ENCODE peak calls at places on chromosome 14, in nine cellular contexts. One of them, this sample, is unnamed.

GRCh38 chr14:69059658-69060648 is 80.9 kb upstream of the ACTN1 start:
- DNase-seq in keratinocyte: no peak
- DNase-seq in astrocyte of the spinal cord: peak
- DNase-seq in heart left ventricle: peak
- DNase-seq in astrocyte: peak
- DNase-seq in mesothelial cell of epicardium: no peak
- DNase-seq in BJ: peak
- DNase-seq in foreskin fibroblast: peak
- DNase-seq in Calu3: no peak
- DNase-seq in this sample: peak

GRCh38 chr14:45120109-45120508 is 14.2 kb downstream of the FKBP3 start:
- DNase-seq in BJ: no peak
- DNase-seq in heart left ventricle: no peak
- DNase-seq in foreskin fibroblast: no peak
- DNase-seq in mesothelial cell of epicardium: no peak
- DNase-seq in astrocyte of the spinal cord: no peak
- DNase-seq in Calu3: no peak
- DNase-seq in keratinocyte: no peak
- DNase-seq in astrocyte: no peak
- DNase-seq in this sample: no peak

GRCh38 chr14:104318558-104319488 is 180.4 kb downstream of the KIF26A start:
- DNase-seq in astrocyte of the spinal cord: no peak
- DNase-seq in keratinocyte: no peak
- DNase-seq in astrocyte: no peak
- DNase-seq in Calu3: no peak
- DNase-seq in heart left ventricle: peak
- DNase-seq in foreskin fibroblast: no peak
- DNase-seq in mesothelial cell of epicardium: no peak
- DNase-seq in BJ: no peak
- DNase-seq in this sample: no peak

GRCh38 chr14:53952533-53952932 is 4.1 kb downstream of the BMP4 start:
- DNase-seq in BJ: no peak
- DNase-seq in Calu3: no peak
- DNase-seq in keratinocyte: no peak
- DNase-seq in mesothelial cell of epicardium: no peak
- DNase-seq in astrocyte of the spinal cord: no peak
- DNase-seq in astrocyte: no peak
- DNase-seq in foreskin fibroblast: peak
- DNase-seq in heart left ventricle: no peak
- DNase-seq in this sample: no peak

GRCh38 chr14:21965042-21965441 is 291.4 kb upstream of the OR4E1 start:
- DNase-seq in foreskin fibroblast: no peak
- DNase-seq in keratinocyte: no peak
- DNase-seq in Calu3: no peak
- DNase-seq in BJ: no peak
- DNase-seq in astrocyte: no peak
- DNase-seq in heart left ventricle: no peak
- DNase-seq in astrocyte of the spinal cord: no peak
- DNase-seq in mesothelial cell of epicardium: no peak
- DNase-seq in this sample: no peak

GRCh38 chr14:91903070-91903469 is 35.7 kb upstream of the TC2N start:
- DNase-seq in astrocyte: no peak
- DNase-seq in keratinocyte: no peak
- DNase-seq in mesothelial cell of epicardium: no peak
- DNase-seq in BJ: no peak
- DNase-seq in astrocyte of the spinal cord: no peak
- DNase-seq in foreskin fibroblast: no peak
- DNase-seq in heart left ventricle: no peak
- DNase-seq in Calu3: no peak
- DNase-seq in this sample: no peak

GRCh38 chr14:99157246-99157645 is 114.8 kb downstream of the BCL11B start:
- DNase-seq in keratinocyte: no peak
- DNase-seq in heart left ventricle: no peak
- DNase-seq in Calu3: no peak
- DNase-seq in astrocyte: no peak
- DNase-seq in mesothelial cell of epicardium: no peak
- DNase-seq in astrocyte of the spinal cord: no peak
- DNase-seq in BJ: no peak
- DNase-seq in foreskin fibroblast: no peak
- DNase-seq in this sample: no peak

GRCh38 chr14:21057803-21058675 is at the start of gene RNASE8:
- DNase-seq in foreskin fibroblast: peak
- DNase-seq in BJ: no peak
- DNase-seq in Calu3: no peak
- DNase-seq in mesothelial cell of epicardium: no peak
- DNase-seq in heart left ventricle: no peak
- DNase-seq in keratinocyte: no peak
- DNase-seq in astrocyte: peak
- DNase-seq in astrocyte of the spinal cord: no peak
- DNase-seq in this sample: no peak

GRCh38 chr14:64293976-64294671 is at the start of gene ESR2:
- DNase-seq in Calu3: peak
- DNase-seq in keratinocyte: no peak
- DNase-seq in astrocyte of the spinal cord: peak
- DNase-seq in astrocyte: peak
- DNase-seq in heart left ventricle: peak
- DNase-seq in foreskin fibroblast: peak
- DNase-seq in mesothelial cell of epicardium: peak
- DNase-seq in BJ: no peak
- DNase-seq in this sample: peak

GRCh38 chr14:98077176-98077575 is 1194.8 kb downstream of the BCL11B start:
- DNase-seq in astrocyte of the spinal cord: no peak
- DNase-seq in astrocyte: no peak
- DNase-seq in foreskin fibroblast: no peak
- DNase-seq in mesothelial cell of epicardium: no peak
- DNase-seq in Calu3: no peak
- DNase-seq in keratinocyte: peak
- DNase-seq in BJ: no peak
- DNase-seq in heart left ventricle: no peak
- DNase-seq in this sample: no peak

GRCh38 chr14:79473676-79474075 is 737.6 kb downstream of the DIO2 start:
- DNase-seq in keratinocyte: no peak
- DNase-seq in Calu3: no peak
- DNase-seq in foreskin fibroblast: no peak
- DNase-seq in astrocyte of the spinal cord: no peak
- DNase-seq in mesothelial cell of epicardium: no peak
- DNase-seq in BJ: no peak
- DNase-seq in astrocyte: no peak
- DNase-seq in heart left ventricle: no peak
- DNase-seq in this sample: no peak

GRCh38 chr14:53683229-53683628 is 273.4 kb downstream of the BMP4 start:
- DNase-seq in astrocyte of the spinal cord: no peak
- DNase-seq in mesothelial cell of epicardium: no peak
- DNase-seq in keratinocyte: no peak
- DNase-seq in heart left ventricle: no peak
- DNase-seq in astrocyte: no peak
- DNase-seq in Calu3: no peak
- DNase-seq in BJ: no peak
- DNase-seq in foreskin fibroblast: peak
- DNase-seq in this sample: no peak

GRCh38 chr14:73718742-73719251 is 4.6 kb upstream of the PNMA1 start:
- DNase-seq in mesothelial cell of epicardium: no peak
- DNase-seq in keratinocyte: no peak
- DNase-seq in heart left ventricle: peak
- DNase-seq in foreskin fibroblast: no peak
- DNase-seq in BJ: no peak
- DNase-seq in astrocyte: no peak
- DNase-seq in astrocyte of the spinal cord: peak
- DNase-seq in Calu3: no peak
- DNase-seq in this sample: no peak

GRCh38 chr14:73717247-73717646 is 3.1 kb upstream of the PNMA1 start:
- DNase-seq in BJ: no peak
- DNase-seq in astrocyte: no peak
- DNase-seq in heart left ventricle: no peak
- DNase-seq in mesothelial cell of epicardium: no peak
- DNase-seq in keratinocyte: no peak
- DNase-seq in astrocyte of the spinal cord: peak
- DNase-seq in Calu3: no peak
- DNase-seq in foreskin fibroblast: peak
- DNase-seq in this sample: no peak

GRCh38 chr14:75328575-75328974 is 49.9 kb downstream of the FOS start:
- DNase-seq in foreskin fibroblast: no peak
- DNase-seq in astrocyte of the spinal cord: no peak
- DNase-seq in Calu3: no peak
- DNase-seq in keratinocyte: no peak
- DNase-seq in astrocyte: no peak
- DNase-seq in mesothelial cell of epicardium: no peak
- DNase-seq in BJ: no peak
- DNase-seq in heart left ventricle: no peak
- DNase-seq in this sample: no peak

GRCh38 chr14:51357250-51357649 is 117.2 kb downstream of the TMX1 start:
- DNase-seq in BJ: no peak
- DNase-seq in astrocyte: peak
- DNase-seq in Calu3: no peak
- DNase-seq in heart left ventricle: no peak
- DNase-seq in astrocyte of the spinal cord: peak
- DNase-seq in keratinocyte: no peak
- DNase-seq in foreskin fibroblast: peak
- DNase-seq in mesothelial cell of epicardium: no peak
- DNase-seq in this sample: peak

GRCh38 chr14:94989946-94990345 is 167.4 kb downstream of the DICER1 start:
- DNase-seq in mesothelial cell of epicardium: no peak
- DNase-seq in heart left ventricle: no peak
- DNase-seq in astrocyte of the spinal cord: no peak
- DNase-seq in astrocyte: no peak
- DNase-seq in BJ: no peak
- DNase-seq in keratinocyte: no peak
- DNase-seq in Calu3: no peak
- DNase-seq in foreskin fibroblast: no peak
- DNase-seq in this sample: no peak

GRCh38 chr14:75959031-75959430 is 22.8 kb downstream of the TGFB3 start:
- DNase-seq in astrocyte: no peak
- DNase-seq in heart left ventricle: no peak
- DNase-seq in foreskin fibroblast: no peak
- DNase-seq in Calu3: no peak
- DNase-seq in mesothelial cell of epicardium: no peak
- DNase-seq in BJ: no peak
- DNase-seq in astrocyte of the spinal cord: no peak
- DNase-seq in keratinocyte: no peak
- DNase-seq in this sample: no peak

GRCh38 chr14:34461334-34462131 is 507 bp downstream of the SPTSSA start:
- DNase-seq in astrocyte: peak
- DNase-seq in Calu3: peak
- DNase-seq in foreskin fibroblast: peak
- DNase-seq in heart left ventricle: peak
- DNase-seq in mesothelial cell of epicardium: no peak
- DNase-seq in BJ: no peak
- DNase-seq in astrocyte of the spinal cord: peak
- DNase-seq in keratinocyte: no peak
- DNase-seq in this sample: peak

GRCh38 chr14:36717363-36717762 is 55.7 kb downstream of the PAX9 start:
- DNase-seq in astrocyte of the spinal cord: no peak
- DNase-seq in mesothelial cell of epicardium: no peak
- DNase-seq in astrocyte: no peak
- DNase-seq in keratinocyte: no peak
- DNase-seq in BJ: no peak
- DNase-seq in Calu3: no peak
- DNase-seq in heart left ventricle: no peak
- DNase-seq in foreskin fibroblast: no peak
- DNase-seq in this sample: no peak

GRCh38 chr14:65792208-65792905 is 379.8 kb downstream of the FUT8 start:
- DNase-seq in astrocyte of the spinal cord: no peak
- DNase-seq in BJ: no peak
- DNase-seq in keratinocyte: peak
- DNase-seq in foreskin fibroblast: peak
- DNase-seq in mesothelial cell of epicardium: no peak
- DNase-seq in astrocyte: peak
- DNase-seq in heart left ventricle: no peak
- DNase-seq in Calu3: peak
- DNase-seq in this sample: peak

GRCh38 chr14:103091883-103092222 is 2.7 kb upstream of the EXOC3L4 start:
- DNase-seq in Calu3: no peak
- DNase-seq in keratinocyte: no peak
- DNase-seq in astrocyte: no peak
- DNase-seq in foreskin fibroblast: no peak
- DNase-seq in BJ: no peak
- DNase-seq in heart left ventricle: no peak
- DNase-seq in astrocyte of the spinal cord: no peak
- DNase-seq in mesothelial cell of epicardium: no peak
- DNase-seq in this sample: no peak
- TF ChIP-seq CTCF in Calu3: no peak
- TF ChIP-seq CTCF in keratinocyte: no peak
- TF ChIP-seq CTCF in astrocyte: no peak
- TF ChIP-seq CTCF in foreskin fibroblast: peak
- TF ChIP-seq CTCF in BJ: no peak
- TF ChIP-seq CTCF in heart left ventricle: peak
- TF ChIP-seq CTCF in astrocyte of the spinal cord: no peak
- TF ChIP-seq CTCF in mesothelial cell of epicardium: no peak
- TF ChIP-seq CTCF in this sample: no peak

GRCh38 chr14:30482270-30482669 is 76.7 kb upstream of the G2E3 start:
- DNase-seq in astrocyte: no peak
- DNase-seq in astrocyte of the spinal cord: no peak
- DNase-seq in BJ: no peak
- DNase-seq in keratinocyte: no peak
- DNase-seq in heart left ventricle: no peak
- DNase-seq in foreskin fibroblast: no peak
- DNase-seq in Calu3: no peak
- DNase-seq in mesothelial cell of epicardium: no peak
- DNase-seq in this sample: no peak

DNA sequence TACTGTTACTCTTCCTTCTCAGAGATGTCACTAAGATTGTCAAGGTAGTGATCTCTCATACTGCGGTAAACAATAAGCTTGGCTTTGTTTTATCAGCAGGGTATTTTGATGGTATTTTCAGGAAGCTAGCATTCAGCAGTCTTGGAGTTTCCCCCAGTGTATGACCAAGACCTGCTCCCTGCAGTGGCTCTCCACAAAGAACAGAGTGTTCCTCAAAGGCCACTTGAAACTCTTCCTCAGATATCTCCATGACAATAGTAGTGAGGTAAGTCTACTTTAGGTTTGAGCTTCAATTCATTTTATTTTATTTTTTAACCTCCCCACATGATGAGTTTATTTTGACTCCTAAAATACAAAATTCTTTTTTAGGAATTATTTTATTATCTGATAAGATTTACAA is 74.0 kb upstream of the G2E3 start:
- DNase-seq in mesothelial cell of epicardium: no peak
- DNase-seq in Calu3: no peak
- DNase-seq in BJ: no peak
- DNase-seq in foreskin fibroblast: no peak
- DNase-seq in keratinocyte: no peak
- DNase-seq in astrocyte: no peak
- DNase-seq in heart left ventricle: no peak
- DNase-seq in astrocyte of the spinal cord: no peak
- DNase-seq in this sample: no peak
- TF ChIP-seq CTCF in mesothelial cell of epicardium: no peak
- TF ChIP-seq CTCF in Calu3: no peak
- TF ChIP-seq CTCF in BJ: no peak
- TF ChIP-seq CTCF in foreskin fibroblast: no peak
- TF ChIP-seq CTCF in keratinocyte: no peak
- TF ChIP-seq CTCF in astrocyte: no peak
- TF ChIP-seq CTCF in heart left ventricle: no peak
- TF ChIP-seq CTCF in astrocyte of the spinal cord: no peak
- TF ChIP-seq CTCF in this sample: no peak

GRCh38 chr14:56390859-56391258 is 188.7 kb upstream of the TMEM260 start:
- DNase-seq in astrocyte of the spinal cord: no peak
- DNase-seq in foreskin fibroblast: no peak
- DNase-seq in Calu3: no peak
- DNase-seq in heart left ventricle: no peak
- DNase-seq in keratinocyte: no peak
- DNase-seq in BJ: no peak
- DNase-seq in astrocyte: no peak
- DNase-seq in mesothelial cell of epicardium: no peak
- DNase-seq in this sample: no peak
- TF ChIP-seq CTCF in astrocyte of the spinal cord: no peak
- TF ChIP-seq CTCF in foreskin fibroblast: no peak
- TF ChIP-seq CTCF in Calu3: no peak
- TF ChIP-seq CTCF in heart left ventricle: no peak
- TF ChIP-seq CTCF in keratinocyte: peak
- TF ChIP-seq CTCF in BJ: no peak
- TF ChIP-seq CTCF in astrocyte: no peak
- TF ChIP-seq CTCF in mesothelial cell of epicardium: no peak
- TF ChIP-seq CTCF in this sample: peak

GRCh38 chr14:50232276-50232642 is 881 bp upstream of the SOS2 start:
- DNase-seq in keratinocyte: no peak
- DNase-seq in astrocyte: no peak
- DNase-seq in heart left ventricle: no peak
- DNase-seq in astrocyte of the spinal cord: no peak
- DNase-seq in mesothelial cell of epicardium: no peak
- DNase-seq in Calu3: no peak
- DNase-seq in BJ: no peak
- DNase-seq in foreskin fibroblast: no peak
- DNase-seq in this sample: no peak
- TF ChIP-seq CTCF in keratinocyte: no peak
- TF ChIP-seq CTCF in astrocyte: no peak
- TF ChIP-seq CTCF in heart left ventricle: no peak
- TF ChIP-seq CTCF in astrocyte of the spinal cord: no peak
- TF ChIP-seq CTCF in mesothelial cell of epicardium: no peak
- TF ChIP-seq CTCF in Calu3: no peak
- TF ChIP-seq CTCF in BJ: no peak
- TF ChIP-seq CTCF in foreskin fibroblast: no peak
- TF ChIP-seq CTCF in this sample: no peak